ENCODE peak calls at places on chromosomes 4 and X, in five cellular contexts. K is H1, Z is HepG2, M is GM12892, A is K562. X is an unnamed sample.

GRCh38 chr4:76058302-76058701 is 16.2 kb upstream of the ART3 start:
- DNase-seq in Z (no peak), K (no peak), A (no peak), M (no peak), X (no peak)

GRCh38 chrX:120514236-120514635 is 45.1 kb upstream of the LAMP2 start:
- DNase-seq in A (no peak), Z (peak), K (no peak), M (no peak), X (no peak)

GRCh38 chr4:7058792-7059191 is 9.1 kb downstream of the GRPEL1 start:
- DNase-seq in Z (no peak), A (no peak), M (no peak), K (no peak), X (no peak)

GRCh38 chr4:183783933-183784622 is 121.0 kb upstream of the STOX2 start:
- DNase-seq in K (no peak), A (no peak), Z (no peak), M (no peak), X (no peak)

GRCh38 chrX:106728337-106728736 is 1.8 kb downstream of the RNF128 start:
- DNase-seq in M (no peak), A (no peak), Z (no peak), K (no peak), X (no peak)

GRCh38 chr4:103046416-103047290 is 27.1 kb upstream of the SLC9B1 start:
- DNase-seq in M (no peak), K (no peak), Z (peak), A (peak), X (no peak)

GRCh38 chrX:132568291-132568690 is 79.5 kb upstream of the MBNL3 start:
- DNase-seq in M (no peak), A (no peak), Z (no peak), K (no peak), X (no peak)

GRCh38 chr4:119314356-119314755 is 7.6 kb downstream of the FABP2 start:
- DNase-seq in M (no peak), Z (peak), K (no peak), A (no peak), X (no peak)

GRCh38 chrX:136635235-136635634 is 12.7 kb upstream of the CD40LG start:
- DNase-seq in Z (no peak), A (no peak), K (no peak), M (no peak), X (no peak)

GRCh38 chr4:182715548-182715947 is 201.6 kb downstream of the DCTD start:
- DNase-seq in A (no peak), M (no peak), K (no peak), Z (no peak), X (no peak)

GRCh38 chr4:109993116-109993515 is 80.4 kb downstream of the EGF start:
- DNase-seq in Z (no peak), M (no peak), K (no peak), A (no peak), X (no peak)

GRCh38 chr4:154984616-154985015 is 203.5 kb downstream of the RBM46 start:
- DNase-seq in K (no peak), Z (no peak), M (no peak), A (no peak), X (no peak)

GRCh38 chrX:4118666-4119530 is 405.4 kb upstream of the PRKX start:
- DNase-seq in Z (no peak), K (no peak), A (no peak), M (no peak), X (no peak)

GRCh38 chr4:132313852-132314251 is 835.2 kb upstream of the PCDH10 start:
- DNase-seq in M (no peak), K (no peak), Z (no peak), A (no peak), X (no peak)

GRCh38 chrX:153922932-153923857 is 2.9 kb downstream of the ARHGAP4 start:
- DNase-seq in A (no peak), K (no peak), Z (no peak), M (no peak), X (no peak)

GRCh38 chrX:16771483-16772398 is 14.5 kb upstream of the TXLNG start:
- DNase-seq in Z (peak), A (peak), K (no peak), M (no peak), X (no peak)

GRCh38 chr4:95363579-95363965 is 185.2 kb downstream of the UNC5C start:
- DNase-seq in Z (no peak), A (no peak), K (no peak), M (no peak), X (no peak)

GRCh38 chrX:21932277-21932996 is 8.1 kb upstream of the SMS start:
- DNase-seq in K (no peak), M (no peak), Z (peak), A (no peak), X (no peak)

GRCh38 chr4:185838514-185839203 is 26.7 kb upstream of the SORBS2 start:
- DNase-seq in Z (no peak), K (no peak), M (no peak), A (no peak), X (no peak)

GRCh38 chrX:154714925-154715324 is 36.0 kb downstream of the GAB3 start:
- DNase-seq in K (no peak), Z (peak), M (no peak), A (peak), X (no peak)

GRCh38 chr4:44760142-44760898 is 34.0 kb upstream of the GNPDA2 start:
- DNase-seq in Z (peak), A (peak), M (no peak), K (no peak), X (no peak)

GRCh38 chrX:104668550-104668949 is 102.6 kb downstream of the IL1RAPL2 start:
- DNase-seq in A (no peak), Z (no peak), K (no peak), M (no peak), X (no peak)

GRCh38 chrX:109392895-109393294 is 89.0 kb downstream of the GUCY2F start:
- DNase-seq in A (no peak), Z (no peak), M (no peak), K (no peak), X (no peak)

GRCh38 chrX:19659929-19660328 is 144.6 kb upstream of the MAP3K15 start:
- DNase-seq in M (no peak), Z (no peak), K (no peak), A (no peak), X (no peak)

GRCh38 chr4:79983431-79983830 is 89.6 kb downstream of the ANTXR2 start:
- DNase-seq in M (no peak), K (no peak), Z (no peak), A (no peak), X (no peak)

GRCh38 chr4:28744066-28744465 is 1883.4 kb downstream of the STIM2 start:
- DNase-seq in K (no peak), A (no peak), M (no peak), Z (no peak), X (no peak)

GRCh38 chr4:30867427-30867826 is 147.3 kb downstream of the PCDH7 start:
- DNase-seq in M (no peak), A (no peak), K (no peak), Z (no peak), X (no peak)

GRCh38 chr4:30866907-30867306 is 146.7 kb downstream of the PCDH7 start:
- DNase-seq in Z (no peak), K (no peak), A (no peak), M (no peak), X (no peak)

GRCh38 chr4:30866444-30866843 is 146.3 kb downstream of the PCDH7 start:
- DNase-seq in Z (no peak), A (no peak), M (no peak), K (no peak), X (no peak)

GRCh38 chr4:30870513-30870912 is 150.3 kb downstream of the PCDH7 start:
- DNase-seq in K (no peak), Z (no peak), A (no peak), M (no peak), X (no peak)

DNA sequence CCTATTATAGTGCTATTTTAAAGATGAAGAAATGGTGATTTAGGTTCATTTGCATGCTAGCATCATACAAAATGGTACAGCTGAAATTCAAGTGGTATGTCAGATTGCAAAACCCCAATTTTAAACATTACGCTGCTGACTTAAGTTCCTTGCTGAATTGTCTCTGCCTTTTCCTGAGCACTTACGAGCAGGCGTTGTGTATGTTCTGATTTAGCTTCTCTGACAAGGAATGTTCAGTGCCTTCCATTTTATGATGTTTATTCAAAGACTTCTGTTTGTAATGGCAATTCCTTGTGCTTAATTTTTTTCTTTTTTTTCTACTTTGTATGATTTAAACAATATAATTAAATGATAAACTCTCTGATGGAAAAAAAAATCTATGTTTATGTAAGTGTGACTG is 148.1 kb downstream of the PCDH7 start:
- DNase-seq in M (no peak), A (no peak), K (no peak), Z (no peak), X (no peak)
- TF ChIP-seq POLR2AphosphoS5 in M (no peak), A (no peak), K (no peak), Z (no peak), X (no peak)

GRCh38 chrX:49269768-49270248 is at the start of gene PPP1R3F:
- DNase-seq in K (no peak), Z (no peak), A (no peak), M (no peak), X (no peak)
- TF ChIP-seq POLR2A in K (no peak), Z (no peak), A (no peak), M (peak), X (no peak)

DNA sequence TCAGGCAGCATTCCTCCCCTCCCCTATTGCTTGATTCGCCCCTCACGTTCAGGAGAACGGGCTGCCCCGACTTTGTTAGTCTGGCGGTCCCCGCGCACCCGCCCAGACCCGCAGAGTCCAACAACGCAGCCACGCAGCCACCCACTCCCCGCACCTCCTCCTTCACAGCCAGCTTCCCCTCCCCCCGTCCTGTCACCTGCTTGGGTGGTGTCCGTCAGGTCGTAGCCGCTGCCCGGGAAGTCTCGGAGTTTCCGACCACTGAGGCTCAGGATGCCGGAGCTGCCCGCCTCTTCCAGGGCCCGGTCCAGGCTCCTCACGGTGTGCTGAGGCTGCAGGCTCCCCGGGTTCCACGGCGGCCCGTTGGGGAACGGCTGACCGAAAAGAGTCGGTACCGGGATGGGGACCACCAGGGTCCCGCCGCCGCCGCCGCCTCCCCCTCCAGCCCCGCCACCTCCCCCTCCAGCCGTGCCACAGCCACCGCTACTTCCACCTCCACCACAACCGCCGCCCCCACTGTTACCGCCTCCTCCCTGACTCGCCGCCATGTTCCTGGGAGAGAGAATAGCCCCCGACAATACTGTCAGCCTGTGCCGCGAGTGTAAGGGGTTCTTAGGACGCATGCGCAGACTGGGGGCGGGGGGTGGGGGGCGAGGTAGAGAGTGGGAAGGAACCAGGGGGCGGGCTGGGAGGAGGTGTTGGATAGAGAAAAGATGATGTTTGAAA is at the start of gene LRCH2:
- DNase-seq in A (no peak), M (no peak), K (no peak), Z (no peak), X (no peak)
- TF ChIP-seq POLR2AphosphoS5 in A (no peak), M (no peak), K (no peak), Z (no peak), X (no peak)

DNA sequence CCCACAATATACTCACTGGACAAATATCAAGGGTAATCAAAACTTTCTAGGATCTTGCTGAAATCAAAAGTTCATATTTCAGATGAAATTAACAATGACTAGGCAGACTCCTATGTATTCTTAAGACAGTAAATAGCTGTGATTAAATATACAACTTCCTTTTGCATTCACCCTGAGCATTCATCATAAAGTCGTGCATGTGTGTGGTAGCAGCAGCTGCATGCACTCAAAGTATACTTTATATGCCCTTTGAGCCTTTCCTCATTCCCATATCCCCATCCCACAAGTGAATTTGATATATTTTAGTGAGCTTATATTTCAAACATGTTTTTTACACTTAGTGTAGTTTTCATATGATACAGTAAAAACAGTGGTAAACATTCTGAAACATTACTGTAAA is 958.9 kb downstream of the C4orf33 start:
- DNase-seq in A (no peak), K (no peak), Z (no peak), M (no peak), X (no peak)
- TF ChIP-seq POLR2A in A (no peak), K (peak), Z (no peak), M (no peak), X (no peak)

GRCh38 chr4:38160487-38161207 is 200.4 kb downstream of the PTTG2 start:
- DNase-seq in Z (peak), M (peak), A (peak), K (no peak), X (no peak)
- TF ChIP-seq POLR2AphosphoS5 in Z (peak), M (no peak), A (no peak), K (no peak), X (no peak)

X was measured in esophagus muscularis mucosa.